ENCODE peak calls at places on chromosomes 4 and X, in nine cellular contexts. One of them, this sample, is unnamed.

GRCh38 chr4:20354120-20354519 is 102.4 kb downstream of the SLIT2 start:
- DNase-seq in EL: no peak
- DNase-seq in ureter: no peak
- DNase-seq in hepatic stellate cell: no peak
- DNase-seq in nephron progenitor cell: peak; percentile 9
- DNase-seq in fibroblast of the conjunctiva: no peak
- DNase-seq in mesenchymal stem cell: no peak
- DNase-seq in non-pigmented ciliary epithelial cell: no peak
- DNase-seq in activated CD4-positive, alpha-beta T cell treated with anti-CD3 and anti-CD28 coated beads for 48 hours: no peak
- DNase-seq in this sample: no peak

GRCh38 chrX:29043751-29044150 is 456.5 kb downstream of the IL1RAPL1 start:
- DNase-seq in EL: no peak
- DNase-seq in ureter: no peak
- DNase-seq in hepatic stellate cell: no peak
- DNase-seq in nephron progenitor cell: no peak
- DNase-seq in fibroblast of the conjunctiva: no peak
- DNase-seq in mesenchymal stem cell: no peak
- DNase-seq in non-pigmented ciliary epithelial cell: no peak
- DNase-seq in activated CD4-positive, alpha-beta T cell treated with anti-CD3 and anti-CD28 coated beads for 48 hours: no peak
- DNase-seq in this sample: no peak

GRCh38 chr4:5785806-5786680 is 75.0 kb downstream of the EVC start:
- DNase-seq in EL: peak; percentile 65
- DNase-seq in ureter: peak; percentile 26
- DNase-seq in hepatic stellate cell: peak; percentile 57
- DNase-seq in nephron progenitor cell: no peak
- DNase-seq in fibroblast of the conjunctiva: peak; percentile 20
- DNase-seq in mesenchymal stem cell: peak; percentile 32
- DNase-seq in non-pigmented ciliary epithelial cell: peak; percentile 63
- DNase-seq in activated CD4-positive, alpha-beta T cell treated with anti-CD3 and anti-CD28 coated beads for 48 hours: no peak
- DNase-seq in this sample: no peak

GRCh38 chrX:73922856-73923429 is 359.9 kb downstream of the CHIC1 start:
- DNase-seq in EL: peak; percentile 31
- DNase-seq in ureter: no peak
- DNase-seq in hepatic stellate cell: no peak
- DNase-seq in nephron progenitor cell: no peak
- DNase-seq in fibroblast of the conjunctiva: no peak
- DNase-seq in mesenchymal stem cell: no peak
- DNase-seq in non-pigmented ciliary epithelial cell: no peak
- DNase-seq in activated CD4-positive, alpha-beta T cell treated with anti-CD3 and anti-CD28 coated beads for 48 hours: no peak
- DNase-seq in this sample: no peak

GRCh38 chr4:129327637-129328036 is 231.7 kb downstream of the C4orf33 start:
- DNase-seq in EL: no peak
- DNase-seq in ureter: no peak
- DNase-seq in hepatic stellate cell: no peak
- DNase-seq in nephron progenitor cell: no peak
- DNase-seq in fibroblast of the conjunctiva: no peak
- DNase-seq in mesenchymal stem cell: no peak
- DNase-seq in non-pigmented ciliary epithelial cell: no peak
- DNase-seq in activated CD4-positive, alpha-beta T cell treated with anti-CD3 and anti-CD28 coated beads for 48 hours: no peak
- DNase-seq in this sample: no peak

GRCh38 chr4:164748375-164748774 is 5.6 kb upstream of the SMIM31 start:
- DNase-seq in EL: peak; percentile 3
- DNase-seq in ureter: no peak
- DNase-seq in hepatic stellate cell: peak; percentile 6
- DNase-seq in nephron progenitor cell: no peak
- DNase-seq in fibroblast of the conjunctiva: peak; percentile 10
- DNase-seq in mesenchymal stem cell: peak; percentile 18
- DNase-seq in non-pigmented ciliary epithelial cell: peak; percentile 1
- DNase-seq in activated CD4-positive, alpha-beta T cell treated with anti-CD3 and anti-CD28 coated beads for 48 hours: no peak
- DNase-seq in this sample: no peak

GRCh38 chrX:43861750-43862149 is 20.5 kb downstream of the MAOB start:
- DNase-seq in EL: no peak
- DNase-seq in ureter: no peak
- DNase-seq in hepatic stellate cell: no peak
- DNase-seq in nephron progenitor cell: no peak
- DNase-seq in fibroblast of the conjunctiva: no peak
- DNase-seq in mesenchymal stem cell: no peak
- DNase-seq in non-pigmented ciliary epithelial cell: no peak
- DNase-seq in activated CD4-positive, alpha-beta T cell treated with anti-CD3 and anti-CD28 coated beads for 48 hours: no peak
- DNase-seq in this sample: no peak

GRCh38 chr4:7254736-7255487 is 62.6 kb downstream of the SORCS2 start:
- DNase-seq in EL: no peak
- DNase-seq in ureter: no peak
- DNase-seq in hepatic stellate cell: peak; percentile 70
- DNase-seq in nephron progenitor cell: no peak
- DNase-seq in fibroblast of the conjunctiva: no peak
- DNase-seq in mesenchymal stem cell: no peak
- DNase-seq in non-pigmented ciliary epithelial cell: no peak
- DNase-seq in activated CD4-positive, alpha-beta T cell treated with anti-CD3 and anti-CD28 coated beads for 48 hours: no peak
- DNase-seq in this sample: no peak

GRCh38 chr4:29566371-29566770 is 1153.8 kb upstream of the PCDH7 start:
- DNase-seq in EL: no peak
- DNase-seq in ureter: no peak
- DNase-seq in hepatic stellate cell: no peak
- DNase-seq in nephron progenitor cell: no peak
- DNase-seq in fibroblast of the conjunctiva: no peak
- DNase-seq in mesenchymal stem cell: no peak
- DNase-seq in non-pigmented ciliary epithelial cell: no peak
- DNase-seq in activated CD4-positive, alpha-beta T cell treated with anti-CD3 and anti-CD28 coated beads for 48 hours: no peak
- DNase-seq in this sample: no peak

GRCh38 chrX:10098235-10098819 is 58.4 kb upstream of the CLCN4 start:
- DNase-seq in EL: no peak
- DNase-seq in ureter: no peak
- DNase-seq in hepatic stellate cell: no peak
- DNase-seq in nephron progenitor cell: no peak
- DNase-seq in fibroblast of the conjunctiva: no peak
- DNase-seq in mesenchymal stem cell: no peak
- DNase-seq in non-pigmented ciliary epithelial cell: no peak
- DNase-seq in activated CD4-positive, alpha-beta T cell treated with anti-CD3 and anti-CD28 coated beads for 48 hours: peak; percentile 66
- DNase-seq in this sample: no peak

GRCh38 chrX:261858-262390 is 19.3 kb upstream of the PLCXD1 start:
- DNase-seq in EL: no peak
- DNase-seq in ureter: peak; percentile 36
- DNase-seq in hepatic stellate cell: no peak
- DNase-seq in nephron progenitor cell: no peak
- DNase-seq in fibroblast of the conjunctiva: no peak
- DNase-seq in mesenchymal stem cell: peak; percentile 45
- DNase-seq in non-pigmented ciliary epithelial cell: no peak
- DNase-seq in activated CD4-positive, alpha-beta T cell treated with anti-CD3 and anti-CD28 coated beads for 48 hours: no peak
- DNase-seq in this sample: no peak

GRCh38 chr4:15368906-15369305 is 58.9 kb upstream of the C1QTNF7 start:
- DNase-seq in EL: peak; percentile 75
- DNase-seq in ureter: no peak
- DNase-seq in hepatic stellate cell: no peak
- DNase-seq in nephron progenitor cell: no peak
- DNase-seq in fibroblast of the conjunctiva: no peak
- DNase-seq in mesenchymal stem cell: peak; percentile 69
- DNase-seq in non-pigmented ciliary epithelial cell: peak; percentile 14
- DNase-seq in activated CD4-positive, alpha-beta T cell treated with anti-CD3 and anti-CD28 coated beads for 48 hours: no peak
- DNase-seq in this sample: no peak

GRCh38 chr4:152369203-152369902 is 166.5 kb downstream of the FBXW7 start:
- DNase-seq in EL: no peak
- DNase-seq in ureter: no peak
- DNase-seq in hepatic stellate cell: no peak
- DNase-seq in nephron progenitor cell: no peak
- DNase-seq in fibroblast of the conjunctiva: no peak
- DNase-seq in mesenchymal stem cell: no peak
- DNase-seq in non-pigmented ciliary epithelial cell: no peak
- DNase-seq in activated CD4-positive, alpha-beta T cell treated with anti-CD3 and anti-CD28 coated beads for 48 hours: no peak
- DNase-seq in this sample: no peak

GRCh38 chr4:147854154-147854553 is 122.3 kb downstream of the ARHGAP10 start:
- DNase-seq in EL: no peak
- DNase-seq in ureter: no peak
- DNase-seq in hepatic stellate cell: no peak
- DNase-seq in nephron progenitor cell: no peak
- DNase-seq in fibroblast of the conjunctiva: no peak
- DNase-seq in mesenchymal stem cell: no peak
- DNase-seq in non-pigmented ciliary epithelial cell: no peak
- DNase-seq in activated CD4-positive, alpha-beta T cell treated with anti-CD3 and anti-CD28 coated beads for 48 hours: no peak
- DNase-seq in this sample: no peak

GRCh38 chr4:54233697-54234496 is 4.8 kb downstream of the PDGFRA start:
- DNase-seq in EL: peak; percentile 81
- DNase-seq in ureter: peak; percentile 84
- DNase-seq in hepatic stellate cell: peak; percentile 78
- DNase-seq in nephron progenitor cell: peak; percentile 86
- DNase-seq in fibroblast of the conjunctiva: no peak
- DNase-seq in mesenchymal stem cell: peak; percentile 85
- DNase-seq in non-pigmented ciliary epithelial cell: no peak
- DNase-seq in activated CD4-positive, alpha-beta T cell treated with anti-CD3 and anti-CD28 coated beads for 48 hours: peak; percentile 76
- DNase-seq in this sample: no peak

GRCh38 chrX:150688911-150689451 is 4.2 kb upstream of the MTMR1 start:
- DNase-seq in EL: peak; percentile 94
- DNase-seq in ureter: no peak
- DNase-seq in hepatic stellate cell: peak; percentile 70
- DNase-seq in nephron progenitor cell: no peak
- DNase-seq in fibroblast of the conjunctiva: peak; percentile 67
- DNase-seq in mesenchymal stem cell: peak; percentile 93
- DNase-seq in non-pigmented ciliary epithelial cell: peak; percentile 91
- DNase-seq in activated CD4-positive, alpha-beta T cell treated with anti-CD3 and anti-CD28 coated beads for 48 hours: no peak
- DNase-seq in this sample: peak; percentile 43

GRCh38 chrX:41391606-41392005 is 55.5 kb upstream of the NYX start:
- DNase-seq in EL: no peak
- DNase-seq in ureter: peak; percentile 82
- DNase-seq in hepatic stellate cell: no peak
- DNase-seq in nephron progenitor cell: no peak
- DNase-seq in fibroblast of the conjunctiva: no peak
- DNase-seq in mesenchymal stem cell: no peak
- DNase-seq in non-pigmented ciliary epithelial cell: no peak
- DNase-seq in activated CD4-positive, alpha-beta T cell treated with anti-CD3 and anti-CD28 coated beads for 48 hours: no peak
- DNase-seq in this sample: no peak

GRCh38 chr4:85953651-85954018 is 406.2 kb downstream of the MAPK10 start:
- DNase-seq in EL: peak; percentile 90
- DNase-seq in ureter: no peak
- DNase-seq in hepatic stellate cell: no peak
- DNase-seq in nephron progenitor cell: no peak
- DNase-seq in fibroblast of the conjunctiva: no peak
- DNase-seq in mesenchymal stem cell: peak; percentile 40
- DNase-seq in non-pigmented ciliary epithelial cell: no peak
- DNase-seq in activated CD4-positive, alpha-beta T cell treated with anti-CD3 and anti-CD28 coated beads for 48 hours: no peak
- DNase-seq in this sample: no peak

GRCh38 chr4:1807258-1807777 is 14.2 kb downstream of the FGFR3 start:
- DNase-seq in EL: no peak
- DNase-seq in ureter: no peak
- DNase-seq in hepatic stellate cell: no peak
- DNase-seq in nephron progenitor cell: no peak
- DNase-seq in fibroblast of the conjunctiva: no peak
- DNase-seq in mesenchymal stem cell: peak; percentile 15
- DNase-seq in non-pigmented ciliary epithelial cell: no peak
- DNase-seq in activated CD4-positive, alpha-beta T cell treated with anti-CD3 and anti-CD28 coated beads for 48 hours: no peak
- DNase-seq in this sample: no peak

GRCh38 chr4:169070895-169071218 is 60.8 kb upstream of the CBR4 start:
- DNase-seq in EL: peak; percentile 16
- DNase-seq in ureter: peak; percentile 72
- DNase-seq in hepatic stellate cell: no peak
- DNase-seq in nephron progenitor cell: no peak
- DNase-seq in fibroblast of the conjunctiva: no peak
- DNase-seq in mesenchymal stem cell: no peak
- DNase-seq in non-pigmented ciliary epithelial cell: no peak
- DNase-seq in activated CD4-positive, alpha-beta T cell treated with anti-CD3 and anti-CD28 coated beads for 48 hours: no peak
- DNase-seq in this sample: no peak

GRCh38 chr4:8587469-8588195 is 4.9 kb upstream of the CPZ start:
- DNase-seq in EL: no peak
- DNase-seq in ureter: no peak
- DNase-seq in hepatic stellate cell: no peak
- DNase-seq in nephron progenitor cell: no peak
- DNase-seq in fibroblast of the conjunctiva: no peak
- DNase-seq in mesenchymal stem cell: no peak
- DNase-seq in non-pigmented ciliary epithelial cell: no peak
- DNase-seq in activated CD4-positive, alpha-beta T cell treated with anti-CD3 and anti-CD28 coated beads for 48 hours: no peak
- DNase-seq in this sample: no peak

GRCh38 chrX:95484781-95485180 is 1199.9 kb upstream of the DIAPH2 start:
- DNase-seq in EL: no peak
- DNase-seq in ureter: no peak
- DNase-seq in hepatic stellate cell: no peak
- DNase-seq in nephron progenitor cell: no peak
- DNase-seq in fibroblast of the conjunctiva: no peak
- DNase-seq in mesenchymal stem cell: no peak
- DNase-seq in non-pigmented ciliary epithelial cell: no peak
- DNase-seq in activated CD4-positive, alpha-beta T cell treated with anti-CD3 and anti-CD28 coated beads for 48 hours: no peak
- DNase-seq in this sample: no peak

GRCh38 chr4:175412744-175413143 is 399.3 kb downstream of the GPM6A start:
- DNase-seq in EL: peak; percentile 80
- DNase-seq in ureter: no peak
- DNase-seq in hepatic stellate cell: no peak
- DNase-seq in nephron progenitor cell: no peak
- DNase-seq in fibroblast of the conjunctiva: no peak
- DNase-seq in mesenchymal stem cell: no peak
- DNase-seq in non-pigmented ciliary epithelial cell: peak; percentile 55
- DNase-seq in activated CD4-positive, alpha-beta T cell treated with anti-CD3 and anti-CD28 coated beads for 48 hours: no peak
- DNase-seq in this sample: no peak